ENCODE peak calls at places on chromosomes 16 and 17, in eight cellular contexts. W, P, L, S, V, H, Q and Z are unnamed samples.

GRCh38 chr17:5055543-5055942 is 20.3 kb upstream of the SLC52A1 start:
- DNase-seq in W (no peak), P (no peak), L (no peak), S (no peak), V (no peak), H (no peak), Q (no peak), Z (no peak)

GRCh38 chr17:13393841-13394710 is 207.7 kb downstream of the HS3ST3A1 start:
- DNase-seq in W (peak; percentile 94), P (no peak), L (no peak), S (peak; percentile 64), V (peak; percentile 56), H (peak; percentile 83), Q (peak; percentile 48), Z (no peak)

GRCh38 chr17:75561927-75562603 is 25.5 kb upstream of the MYO15B start:
- DNase-seq in W (no peak), P (peak; percentile 17), L (no peak), S (peak; percentile 13), V (peak; percentile 45), H (peak; percentile 79), Q (no peak), Z (no peak)

GRCh38 chr16:19980866-19981265 is 92.8 kb downstream of the GPR139 start:
- DNase-seq in W (no peak), P (no peak), L (peak; percentile 20), S (no peak), V (peak; percentile 6), H (no peak), Q (no peak), Z (no peak)

GRCh38 chr16:77273815-77274214 is 74.6 kb downstream of the SYCE1L start:
- DNase-seq in W (peak; percentile 24), P (no peak), L (no peak), S (no peak), V (peak; percentile 78), H (peak; percentile 84), Q (no peak), Z (no peak)

GRCh38 chr16:370980-371728 is 816 bp upstream of the MRPL28 start:
- DNase-seq in W (no peak), P (no peak), L (peak; percentile 24), S (no peak), V (no peak), H (no peak), Q (no peak), Z (no peak)

GRCh38 chr17:40960144-40960543 is 6.6 kb downstream of the KRT39 start:
- DNase-seq in W (no peak), P (no peak), L (no peak), S (no peak), V (no peak), H (peak; percentile 44), Q (no peak), Z (no peak)

GRCh38 chr17:8057691-8058114 is 18.8 kb downstream of the ALOX15B start:
- DNase-seq in W (peak; percentile 46), P (peak; percentile 74), L (peak; percentile 63), S (peak; percentile 76), V (peak; percentile 77), H (peak; percentile 84), Q (peak; percentile 82), Z (peak; percentile 62)

GRCh38 chr16:3717235-3718018 is at the start of gene TRAP1:
- DNase-seq in W (peak; percentile 32), P (peak; percentile 23), L (peak; percentile 95), S (peak; percentile 69), V (peak; percentile 33), H (peak; percentile 72), Q (peak; percentile 87), Z (peak; percentile 84)

GRCh38 chr17:36498560-36499300 is 12.2 kb downstream of the ZNHIT3 start:
- DNase-seq in W (no peak), P (no peak), L (no peak), S (no peak), V (no peak), H (no peak), Q (no peak), Z (no peak)

GRCh38 chr16:57611184-57611583 is 17.2 kb upstream of the ADGRG1 start:
- DNase-seq in W (no peak), P (no peak), L (peak; percentile 4), S (no peak), V (no peak), H (peak; percentile 55), Q (no peak), Z (no peak)

GRCh38 chr16:363110-364090 is 6.9 kb downstream of the MRPL28 start:
- DNase-seq in W (no peak), P (no peak), L (no peak), S (no peak), V (peak; percentile 35), H (no peak), Q (no peak), Z (no peak)

GRCh38 chr16:52069866-52070265 is 477.1 kb downstream of the TOX3 start:
- DNase-seq in W (no peak), P (no peak), L (no peak), S (peak; percentile 35), V (peak; percentile 65), H (no peak), Q (peak; percentile 34), Z (no peak)

GRCh38 chr17:20944014-20944905 is 98.6 kb downstream of the USP22 start:
- DNase-seq in W (no peak), P (no peak), L (peak; percentile 60), S (no peak), V (peak; percentile 43), H (no peak), Q (peak; percentile 38), Z (no peak)

GRCh38 chr17:75517277-75517865 is 1.0 kb downstream of the TSEN54 start:
- DNase-seq in W (no peak), P (no peak), L (peak; percentile 69), S (no peak), V (no peak), H (no peak), Q (no peak), Z (no peak)

GRCh38 chr16:30351586-30352419 is 3.3 kb downstream of the CD2BP2 start:
- DNase-seq in W (peak; percentile 76), P (no peak), L (no peak), S (peak; percentile 76), V (peak; percentile 88), H (peak; percentile 98), Q (no peak), Z (no peak)

GRCh38 chr17:51901242-51901641 is 257.3 kb downstream of the CA10 start:
- DNase-seq in W (no peak), P (no peak), L (no peak), S (no peak), V (no peak), H (no peak), Q (no peak), Z (no peak)

GRCh38 chr16:55645986-55646385 is 9.8 kb upstream of the SLC6A2 start:
- DNase-seq in W (no peak), P (no peak), L (no peak), S (no peak), V (no peak), H (no peak), Q (no peak), Z (no peak)

GRCh38 chr16:54931757-54932660 is 1.3 kb downstream of the IRX5 start:
- DNase-seq in W (no peak), P (no peak), L (no peak), S (no peak), V (no peak), H (peak; percentile 43), Q (no peak), Z (no peak)

GRCh38 chr17:20189322-20189721 is 180.2 kb downstream of the SPECC1 start:
- DNase-seq in W (peak; percentile 20), P (no peak), L (no peak), S (peak; percentile 35), V (peak; percentile 51), H (no peak), Q (peak; percentile 75), Z (no peak)

GRCh38 chr16:11354733-11355574 is 9.7 kb downstream of the RMI2 start:
- DNase-seq in W (no peak), P (peak; percentile 21), L (peak; percentile 90), S (no peak), V (peak; percentile 43), H (peak; percentile 75), Q (no peak), Z (peak; percentile 63)

GRCh38 chr17:32878211-32878610 is 1.3 kb upstream of the MYO1D start:
- DNase-seq in W (peak; percentile 42), P (no peak), L (peak; percentile 12), S (peak; percentile 66), V (no peak), H (peak; percentile 65), Q (no peak), Z (no peak)

GRCh38 chr17:8563981-8564602 is 66.4 kb downstream of the MYH10 start:
- DNase-seq in W (no peak), P (no peak), L (no peak), S (peak; percentile 28), V (no peak), H (peak; percentile 68), Q (no peak), Z (no peak)

GRCh38 chr17:62792122-62792800 is 15.9 kb downstream of the MARCHF10 start:
- DNase-seq in W (peak; percentile 99), P (no peak), L (no peak), S (peak; percentile 91), V (peak; percentile 96), H (peak; percentile 63), Q (no peak), Z (no peak)

GRCh38 chr17:57257911-57258885 is 1.9 kb downstream of the MSI2 start:
- DNase-seq in W (no peak), P (peak; percentile 30), L (peak; percentile 15), S (no peak), V (no peak), H (peak; percentile 8), Q (no peak), Z (no peak)

GRCh38 chr17:704111-704864 is 10.4 kb downstream of the VPS53 start:
- DNase-seq in W (no peak), P (no peak), L (no peak), S (no peak), V (no peak), H (no peak), Q (no peak), Z (no peak)